ENCODE peak calls at places on chromosomes 16 and 17, in nine cellular contexts. One of them, this sample, is unnamed.

GRCh38 chr17:81962499-81963441 is 1.8 kb upstream of the NOTUM start:
- DNase-seq in NCI-H1417: no peak
- DNase-seq in pulmonary artery endothelial cell: no peak
- DNase-seq in HS-5: no peak
- DNase-seq in activated CD4-positive, CD25-positive, alpha-beta regulatory T cell treated with anti-CD3 and anti-CD28 coated beads, Interleukin-2, amount 50 U/mL, for 16 hours: no peak
- DNase-seq in AML-193: no peak
- DNase-seq in ascending aorta: no peak
- DNase-seq in fibroblast of pulmonary artery: no peak
- DNase-seq in testis: no peak
- DNase-seq in this sample: no peak

GRCh38 chr17:79595956-79596355 is 14.9 kb downstream of the RBFOX3 start:
- DNase-seq in NCI-H1417: no peak
- DNase-seq in pulmonary artery endothelial cell: no peak
- DNase-seq in HS-5: no peak
- DNase-seq in activated CD4-positive, CD25-positive, alpha-beta regulatory T cell treated with anti-CD3 and anti-CD28 coated beads, Interleukin-2, amount 50 U/mL, for 16 hours: no peak
- DNase-seq in AML-193: no peak
- DNase-seq in ascending aorta: no peak
- DNase-seq in fibroblast of pulmonary artery: no peak
- DNase-seq in testis: no peak
- DNase-seq in this sample: no peak

GRCh38 chr16:27421961-27422740 is 20.2 kb downstream of the IL21R start:
- DNase-seq in NCI-H1417: no peak
- DNase-seq in pulmonary artery endothelial cell: no peak
- DNase-seq in HS-5: no peak
- DNase-seq in activated CD4-positive, CD25-positive, alpha-beta regulatory T cell treated with anti-CD3 and anti-CD28 coated beads, Interleukin-2, amount 50 U/mL, for 16 hours: no peak
- DNase-seq in AML-193: peak; percentile 5
- DNase-seq in ascending aorta: no peak
- DNase-seq in fibroblast of pulmonary artery: no peak
- DNase-seq in testis: no peak
- DNase-seq in this sample: no peak

GRCh38 chr17:19238167-19238505 is 970 bp downstream of the EPN2 start:
- DNase-seq in NCI-H1417: peak; percentile 43
- DNase-seq in pulmonary artery endothelial cell: no peak
- DNase-seq in HS-5: no peak
- DNase-seq in activated CD4-positive, CD25-positive, alpha-beta regulatory T cell treated with anti-CD3 and anti-CD28 coated beads, Interleukin-2, amount 50 U/mL, for 16 hours: no peak
- DNase-seq in AML-193: no peak
- DNase-seq in ascending aorta: peak; percentile 70
- DNase-seq in fibroblast of pulmonary artery: no peak
- DNase-seq in testis: peak; percentile 32
- DNase-seq in this sample: no peak

GRCh38 chr16:27448531-27449433 is 46.8 kb downstream of the IL21R start:
- DNase-seq in NCI-H1417: no peak
- DNase-seq in pulmonary artery endothelial cell: no peak
- DNase-seq in HS-5: no peak
- DNase-seq in activated CD4-positive, CD25-positive, alpha-beta regulatory T cell treated with anti-CD3 and anti-CD28 coated beads, Interleukin-2, amount 50 U/mL, for 16 hours: no peak
- DNase-seq in AML-193: no peak
- DNase-seq in ascending aorta: no peak
- DNase-seq in fibroblast of pulmonary artery: no peak
- DNase-seq in testis: no peak
- DNase-seq in this sample: no peak

GRCh38 chr16:10065014-10065413 is 117.2 kb downstream of the GRIN2A start:
- DNase-seq in NCI-H1417: no peak
- DNase-seq in pulmonary artery endothelial cell: no peak
- DNase-seq in HS-5: no peak
- DNase-seq in activated CD4-positive, CD25-positive, alpha-beta regulatory T cell treated with anti-CD3 and anti-CD28 coated beads, Interleukin-2, amount 50 U/mL, for 16 hours: no peak
- DNase-seq in AML-193: no peak
- DNase-seq in ascending aorta: no peak
- DNase-seq in fibroblast of pulmonary artery: no peak
- DNase-seq in testis: no peak
- DNase-seq in this sample: no peak

GRCh38 chr17:65588194-65588808 is 26.9 kb upstream of the AXIN2 start:
- DNase-seq in NCI-H1417: peak; percentile 61
- DNase-seq in pulmonary artery endothelial cell: no peak
- DNase-seq in HS-5: no peak
- DNase-seq in activated CD4-positive, CD25-positive, alpha-beta regulatory T cell treated with anti-CD3 and anti-CD28 coated beads, Interleukin-2, amount 50 U/mL, for 16 hours: no peak
- DNase-seq in AML-193: no peak
- DNase-seq in ascending aorta: no peak
- DNase-seq in fibroblast of pulmonary artery: no peak
- DNase-seq in testis: no peak
- DNase-seq in this sample: no peak

GRCh38 chr17:1714980-1715802 is 5.0 kb upstream of the TLCD2 start:
- DNase-seq in NCI-H1417: no peak
- DNase-seq in pulmonary artery endothelial cell: peak; percentile 68
- DNase-seq in HS-5: peak; percentile 91
- DNase-seq in activated CD4-positive, CD25-positive, alpha-beta regulatory T cell treated with anti-CD3 and anti-CD28 coated beads, Interleukin-2, amount 50 U/mL, for 16 hours: no peak
- DNase-seq in AML-193: no peak
- DNase-seq in ascending aorta: peak; percentile 96
- DNase-seq in fibroblast of pulmonary artery: peak; percentile 91
- DNase-seq in testis: peak; percentile 87
- DNase-seq in this sample: no peak

GRCh38 chr17:44907696-44908470 is 7.4 kb downstream of the GFAP start:
- DNase-seq in NCI-H1417: no peak
- DNase-seq in pulmonary artery endothelial cell: no peak
- DNase-seq in HS-5: no peak
- DNase-seq in activated CD4-positive, CD25-positive, alpha-beta regulatory T cell treated with anti-CD3 and anti-CD28 coated beads, Interleukin-2, amount 50 U/mL, for 16 hours: no peak
- DNase-seq in AML-193: no peak
- DNase-seq in ascending aorta: no peak
- DNase-seq in fibroblast of pulmonary artery: no peak
- DNase-seq in testis: no peak
- DNase-seq in this sample: no peak

GRCh38 chr17:40382251-40382650 is 17.7 kb upstream of the GJD3 start:
- DNase-seq in NCI-H1417: no peak
- DNase-seq in pulmonary artery endothelial cell: no peak
- DNase-seq in HS-5: no peak
- DNase-seq in activated CD4-positive, CD25-positive, alpha-beta regulatory T cell treated with anti-CD3 and anti-CD28 coated beads, Interleukin-2, amount 50 U/mL, for 16 hours: no peak
- DNase-seq in AML-193: no peak
- DNase-seq in ascending aorta: no peak
- DNase-seq in fibroblast of pulmonary artery: no peak
- DNase-seq in testis: no peak
- DNase-seq in this sample: no peak

GRCh38 chr16:88338111-88338510 is 44.6 kb upstream of the ZNF469 start:
- DNase-seq in NCI-H1417: no peak
- DNase-seq in pulmonary artery endothelial cell: no peak
- DNase-seq in HS-5: no peak
- DNase-seq in activated CD4-positive, CD25-positive, alpha-beta regulatory T cell treated with anti-CD3 and anti-CD28 coated beads, Interleukin-2, amount 50 U/mL, for 16 hours: no peak
- DNase-seq in AML-193: no peak
- DNase-seq in ascending aorta: no peak
- DNase-seq in fibroblast of pulmonary artery: no peak
- DNase-seq in testis: no peak
- DNase-seq in this sample: no peak

This sample was measured in GM12864.